ENCODE peak calls at places on chromosomes 4 and X, in four cellular contexts. One of them, this sample, is unnamed.

GRCh38 chr4:12633058-12633651 is 851.0 kb downstream of the RAB28 start:
- DNase-seq in natural killer cell treated with Interleukin-12 subunit alpha and Interleukin-12 subunit beta and Interleukin-15 and Interleukin-18, amount 100 ng/mL, for 72 hours: peak
- DNase-seq in GM19239: peak
- DNase-seq in C1 segment of cervical spinal cord: no peak
- DNase-seq in this sample: peak

GRCh38 chrX:102129473-102129872 is 4.0 kb downstream of the TCEAL2 start:
- DNase-seq in C1 segment of cervical spinal cord: no peak
- DNase-seq in GM19239: no peak
- DNase-seq in natural killer cell treated with Interleukin-12 subunit alpha and Interleukin-12 subunit beta and Interleukin-15 and Interleukin-18, amount 100 ng/mL, for 72 hours: no peak
- DNase-seq in this sample: peak

GRCh38 chr4:85725727-85726170 is 250.8 kb downstream of the ARHGAP24 start:
- DNase-seq in natural killer cell treated with Interleukin-12 subunit alpha and Interleukin-12 subunit beta and Interleukin-15 and Interleukin-18, amount 100 ng/mL, for 72 hours: no peak
- DNase-seq in GM19239: peak
- DNase-seq in C1 segment of cervical spinal cord: no peak
- DNase-seq in this sample: no peak

GRCh38 chr4:155353923-155354540 is 22.7 kb downstream of the MAP9 start:
- DNase-seq in natural killer cell treated with Interleukin-12 subunit alpha and Interleukin-12 subunit beta and Interleukin-15 and Interleukin-18, amount 100 ng/mL, for 72 hours: peak
- DNase-seq in C1 segment of cervical spinal cord: no peak
- DNase-seq in GM19239: no peak
- DNase-seq in this sample: peak

GRCh38 chr4:179509489-179509888 is 2067.3 kb upstream of the AGA start:
- DNase-seq in natural killer cell treated with Interleukin-12 subunit alpha and Interleukin-12 subunit beta and Interleukin-15 and Interleukin-18, amount 100 ng/mL, for 72 hours: no peak
- DNase-seq in GM19239: no peak
- DNase-seq in C1 segment of cervical spinal cord: no peak
- DNase-seq in this sample: no peak

GRCh38 chr4:95470622-95471021 is 78.2 kb downstream of the UNC5C start:
- DNase-seq in GM19239: no peak
- DNase-seq in C1 segment of cervical spinal cord: no peak
- DNase-seq in natural killer cell treated with Interleukin-12 subunit alpha and Interleukin-12 subunit beta and Interleukin-15 and Interleukin-18, amount 100 ng/mL, for 72 hours: no peak
- DNase-seq in this sample: no peak

GRCh38 chrX:43661521-43662240 is 5.6 kb downstream of the MAOA start:
- DNase-seq in natural killer cell treated with Interleukin-12 subunit alpha and Interleukin-12 subunit beta and Interleukin-15 and Interleukin-18, amount 100 ng/mL, for 72 hours: no peak
- DNase-seq in C1 segment of cervical spinal cord: no peak
- DNase-seq in GM19239: no peak
- DNase-seq in this sample: no peak

GRCh38 chr4:14218641-14219040 is 591.1 kb upstream of the BOD1L1 start:
- DNase-seq in C1 segment of cervical spinal cord: peak
- DNase-seq in natural killer cell treated with Interleukin-12 subunit alpha and Interleukin-12 subunit beta and Interleukin-15 and Interleukin-18, amount 100 ng/mL, for 72 hours: no peak
- DNase-seq in GM19239: no peak
- DNase-seq in this sample: no peak

GRCh38 chr4:110107868-110108267 is 90.5 kb downstream of the ELOVL6 start:
- DNase-seq in GM19239: no peak
- DNase-seq in natural killer cell treated with Interleukin-12 subunit alpha and Interleukin-12 subunit beta and Interleukin-15 and Interleukin-18, amount 100 ng/mL, for 72 hours: no peak
- DNase-seq in C1 segment of cervical spinal cord: no peak
- DNase-seq in this sample: no peak

GRCh38 chr4:149493492-149493891 is 322.2 kb downstream of the IQCM start:
- DNase-seq in natural killer cell treated with Interleukin-12 subunit alpha and Interleukin-12 subunit beta and Interleukin-15 and Interleukin-18, amount 100 ng/mL, for 72 hours: no peak
- DNase-seq in GM19239: no peak
- DNase-seq in C1 segment of cervical spinal cord: no peak
- DNase-seq in this sample: no peak

GRCh38 chr4:88659061-88659889 is 38.4 kb downstream of the NAP1L5 start:
- DNase-seq in GM19239: peak
- DNase-seq in natural killer cell treated with Interleukin-12 subunit alpha and Interleukin-12 subunit beta and Interleukin-15 and Interleukin-18, amount 100 ng/mL, for 72 hours: no peak
- DNase-seq in C1 segment of cervical spinal cord: no peak
- DNase-seq in this sample: peak

GRCh38 chrX:118179161-118179560 is 62.6 kb upstream of the KLHL13 start:
- DNase-seq in C1 segment of cervical spinal cord: no peak
- DNase-seq in GM19239: no peak
- DNase-seq in natural killer cell treated with Interleukin-12 subunit alpha and Interleukin-12 subunit beta and Interleukin-15 and Interleukin-18, amount 100 ng/mL, for 72 hours: no peak
- DNase-seq in this sample: no peak

GRCh38 chrX:119423631-119424030 is 24.5 kb downstream of the SLC25A43 start:
- DNase-seq in C1 segment of cervical spinal cord: no peak
- DNase-seq in GM19239: no peak
- DNase-seq in natural killer cell treated with Interleukin-12 subunit alpha and Interleukin-12 subunit beta and Interleukin-15 and Interleukin-18, amount 100 ng/mL, for 72 hours: no peak
- DNase-seq in this sample: no peak

GRCh38 chr4:68337004-68337403 is 12.9 kb downstream of the YTHDC1 start:
- DNase-seq in C1 segment of cervical spinal cord: no peak
- DNase-seq in natural killer cell treated with Interleukin-12 subunit alpha and Interleukin-12 subunit beta and Interleukin-15 and Interleukin-18, amount 100 ng/mL, for 72 hours: no peak
- DNase-seq in GM19239: no peak
- DNase-seq in this sample: no peak

GRCh38 chr4:168496834-168497233 is at the start of gene PALLD:
- DNase-seq in natural killer cell treated with Interleukin-12 subunit alpha and Interleukin-12 subunit beta and Interleukin-15 and Interleukin-18, amount 100 ng/mL, for 72 hours: no peak
- DNase-seq in C1 segment of cervical spinal cord: no peak
- DNase-seq in GM19239: no peak
- DNase-seq in this sample: no peak

GRCh38 chrX:38732866-38733265 is 68.4 kb upstream of the MID1IP1 start:
- DNase-seq in C1 segment of cervical spinal cord: no peak
- DNase-seq in GM19239: no peak
- DNase-seq in natural killer cell treated with Interleukin-12 subunit alpha and Interleukin-12 subunit beta and Interleukin-15 and Interleukin-18, amount 100 ng/mL, for 72 hours: no peak
- DNase-seq in this sample: no peak

GRCh38 chr4:76960014-76960413 is 10.5 kb downstream of the SEPTIN11 start:
- DNase-seq in C1 segment of cervical spinal cord: no peak
- DNase-seq in natural killer cell treated with Interleukin-12 subunit alpha and Interleukin-12 subunit beta and Interleukin-15 and Interleukin-18, amount 100 ng/mL, for 72 hours: no peak
- DNase-seq in GM19239: no peak
- DNase-seq in this sample: peak

GRCh38 chrX:65688403-65688881 is 21.0 kb downstream of the MSN start:
- DNase-seq in natural killer cell treated with Interleukin-12 subunit alpha and Interleukin-12 subunit beta and Interleukin-15 and Interleukin-18, amount 100 ng/mL, for 72 hours: peak
- DNase-seq in C1 segment of cervical spinal cord: no peak
- DNase-seq in GM19239: peak
- DNase-seq in this sample: no peak

GRCh38 chr4:7427326-7428260 is 7.1 kb downstream of the PSAPL1 start:
- DNase-seq in GM19239: no peak
- DNase-seq in natural killer cell treated with Interleukin-12 subunit alpha and Interleukin-12 subunit beta and Interleukin-15 and Interleukin-18, amount 100 ng/mL, for 72 hours: peak
- DNase-seq in C1 segment of cervical spinal cord: no peak
- DNase-seq in this sample: no peak

GRCh38 chrX:118727686-118728339 is 407 bp downstream of the IL13RA1 start:
- DNase-seq in natural killer cell treated with Interleukin-12 subunit alpha and Interleukin-12 subunit beta and Interleukin-15 and Interleukin-18, amount 100 ng/mL, for 72 hours: no peak
- DNase-seq in GM19239: no peak
- DNase-seq in C1 segment of cervical spinal cord: no peak
- DNase-seq in this sample: peak

GRCh38 chr4:113976937-113977855 is 2.3 kb downstream of the ARSJ start:
- DNase-seq in natural killer cell treated with Interleukin-12 subunit alpha and Interleukin-12 subunit beta and Interleukin-15 and Interleukin-18, amount 100 ng/mL, for 72 hours: no peak
- DNase-seq in GM19239: no peak
- DNase-seq in C1 segment of cervical spinal cord: no peak
- DNase-seq in this sample: peak

GRCh38 chr4:26780524-26780923 is 80.1 kb upstream of the STIM2 start:
- DNase-seq in GM19239: no peak
- DNase-seq in C1 segment of cervical spinal cord: no peak
- DNase-seq in natural killer cell treated with Interleukin-12 subunit alpha and Interleukin-12 subunit beta and Interleukin-15 and Interleukin-18, amount 100 ng/mL, for 72 hours: no peak
- DNase-seq in this sample: no peak

GRCh38 chr4:173517781-173518371 is 12.2 kb downstream of the HAND2 start:
- DNase-seq in natural killer cell treated with Interleukin-12 subunit alpha and Interleukin-12 subunit beta and Interleukin-15 and Interleukin-18, amount 100 ng/mL, for 72 hours: no peak
- DNase-seq in GM19239: no peak
- DNase-seq in C1 segment of cervical spinal cord: no peak
- DNase-seq in this sample: no peak

GRCh38 chr4:25654971-25655963 is at the start of gene SLC34A2:
- DNase-seq in GM19239: peak
- DNase-seq in C1 segment of cervical spinal cord: no peak
- DNase-seq in natural killer cell treated with Interleukin-12 subunit alpha and Interleukin-12 subunit beta and Interleukin-15 and Interleukin-18, amount 100 ng/mL, for 72 hours: no peak
- DNase-seq in this sample: no peak

GRCh38 chr4:128355301-128355700 is 67.7 kb upstream of the PGRMC2 start:
- DNase-seq in natural killer cell treated with Interleukin-12 subunit alpha and Interleukin-12 subunit beta and Interleukin-15 and Interleukin-18, amount 100 ng/mL, for 72 hours: no peak
- DNase-seq in GM19239: peak
- DNase-seq in C1 segment of cervical spinal cord: no peak
- DNase-seq in this sample: peak

GRCh38 chr4:111154924-111155323 is 532.0 kb upstream of the PITX2 start:
- DNase-seq in natural killer cell treated with Interleukin-12 subunit alpha and Interleukin-12 subunit beta and Interleukin-15 and Interleukin-18, amount 100 ng/mL, for 72 hours: no peak
- DNase-seq in GM19239: no peak
- DNase-seq in C1 segment of cervical spinal cord: no peak
- DNase-seq in this sample: no peak

GRCh38 chr4:69799337-69799736 is 38.9 kb upstream of the SULT1B1 start:
- DNase-seq in C1 segment of cervical spinal cord: no peak
- DNase-seq in GM19239: no peak
- DNase-seq in natural killer cell treated with Interleukin-12 subunit alpha and Interleukin-12 subunit beta and Interleukin-15 and Interleukin-18, amount 100 ng/mL, for 72 hours: no peak
- DNase-seq in this sample: no peak

GRCh38 chrX:45172890-45173289 is 27.8 kb downstream of the DIPK2B start:
- DNase-seq in natural killer cell treated with Interleukin-12 subunit alpha and Interleukin-12 subunit beta and Interleukin-15 and Interleukin-18, amount 100 ng/mL, for 72 hours: no peak
- DNase-seq in GM19239: no peak
- DNase-seq in C1 segment of cervical spinal cord: no peak
- DNase-seq in this sample: peak

GRCh38 chrX:39705299-39705698 is 392.5 kb downstream of the BCOR start:
- DNase-seq in C1 segment of cervical spinal cord: no peak
- DNase-seq in natural killer cell treated with Interleukin-12 subunit alpha and Interleukin-12 subunit beta and Interleukin-15 and Interleukin-18, amount 100 ng/mL, for 72 hours: no peak
- DNase-seq in GM19239: no peak
- DNase-seq in this sample: peak

GRCh38 chrX:1903380-1903935 is 288.6 kb downstream of the ASMT start:
- DNase-seq in GM19239: no peak
- DNase-seq in natural killer cell treated with Interleukin-12 subunit alpha and Interleukin-12 subunit beta and Interleukin-15 and Interleukin-18, amount 100 ng/mL, for 72 hours: no peak
- DNase-seq in C1 segment of cervical spinal cord: no peak
- DNase-seq in this sample: no peak

GRCh38 chr4:57605374-57605773 is 495.2 kb upstream of the IGFBP7 start:
- DNase-seq in GM19239: no peak
- DNase-seq in natural killer cell treated with Interleukin-12 subunit alpha and Interleukin-12 subunit beta and Interleukin-15 and Interleukin-18, amount 100 ng/mL, for 72 hours: no peak
- DNase-seq in C1 segment of cervical spinal cord: no peak
- DNase-seq in this sample: no peak

GRCh38 chr4:83266689-83267088 is 17.9 kb downstream of the COQ2 start:
- DNase-seq in natural killer cell treated with Interleukin-12 subunit alpha and Interleukin-12 subunit beta and Interleukin-15 and Interleukin-18, amount 100 ng/mL, for 72 hours: no peak
- DNase-seq in C1 segment of cervical spinal cord: no peak
- DNase-seq in GM19239: no peak
- DNase-seq in this sample: no peak

This sample was measured in HT-29.